ENCODE peak calls at places on chromosome 15, in eight cellular contexts. O is prostate gland, E is T1000, U is astrocyte of the spinal cord, B is A549, L is A172, D is brain microvascular endothelial cell, V is upper lobe of right lung. C is an unnamed sample.
A peak's percentile ranks its signal among the peaks of the same experiment; 100 is the strongest.

GRCh38 chr15:99565281-99566156 is at the start of gene MEF2A:
- DNase-seq in O (peak; percentile 93), V (peak; percentile 98), U (peak; percentile 95), D (peak; percentile 90), E (peak; percentile 82), B (peak; percentile 97), L (peak; percentile 84), C (peak; percentile 84)

GRCh38 chr15:100807028-100807427 is 72.6 kb upstream of the ALDH1A3 start:
- DNase-seq in U (no peak), D (no peak), L (no peak), B (no peak), O (no peak), E (no peak), V (no peak), C (no peak)

GRCh38 chr15:70281811-70282307 is 184.1 kb upstream of the TLE3 start:
- DNase-seq in L (peak; percentile 42), O (no peak), E (no peak), D (peak; percentile 62), V (peak; percentile 21), U (peak; percentile 46), B (no peak), C (no peak)

GRCh38 chr15:31299588-31300207 is 26.9 kb upstream of the KLF13 start:
- DNase-seq in V (peak; percentile 50), E (no peak), D (no peak), B (no peak), O (peak; percentile 3), U (no peak), L (no peak), C (no peak)

GRCh38 chr15:81061490-81062235 is 60.9 kb downstream of the TLNRD1 start:
- DNase-seq in L (no peak), U (no peak), D (no peak), B (no peak), O (no peak), E (no peak), V (no peak), C (no peak)

GRCh38 chr15:42035362-42035761 is 14.5 kb upstream of the PLA2G4E start:
- DNase-seq in D (no peak), L (no peak), O (peak; percentile 36), B (no peak), V (no peak), U (no peak), E (no peak), C (no peak)

GRCh38 chr15:74752011-74752410 is 3.4 kb downstream of the CYP1A2 start:
- DNase-seq in V (no peak), D (no peak), L (no peak), U (no peak), O (no peak), E (no peak), B (no peak), C (no peak)

GRCh38 chr15:39199076-39199475 is 381.8 kb upstream of the THBS1 start:
- DNase-seq in U (no peak), O (no peak), B (no peak), V (no peak), L (no peak), D (peak; percentile 23), E (no peak), C (no peak)

GRCh38 chr15:88243895-88244787 is 12.4 kb downstream of the NTRK3 start:
- DNase-seq in V (no peak), L (peak; percentile 37), O (no peak), B (peak; percentile 59), U (peak; percentile 5), D (peak; percentile 12), E (no peak), C (no peak)

C was measured in effector CD4-positive, alpha-beta T cell.